ENCODE peak calls at places on chromosomes 3 and 15, in nine cellular contexts. One of them, this sample, is unnamed.

GRCh38 chr3:194573680-194574437 is 59.4 kb downstream of the TMEM44 start:
- DNase-seq in left ventricle myocardium inferior: no peak
- DNase-seq in pancreas: no peak
- DNase-seq in thoracic aorta: no peak
- DNase-seq in Peyer's patch: no peak
- DNase-seq in right lobe of liver: no peak
- DNase-seq in A549: peak
- DNase-seq in hepatocyte: peak
- DNase-seq in esophagus squamous epithelium: no peak
- DNase-seq in this sample: no peak

GRCh38 chr15:99998661-99999101 is 265.4 kb upstream of the LYSMD4 start:
- DNase-seq in left ventricle myocardium inferior: no peak
- DNase-seq in pancreas: no peak
- DNase-seq in thoracic aorta: no peak
- DNase-seq in Peyer's patch: no peak
- DNase-seq in right lobe of liver: no peak
- DNase-seq in A549: no peak
- DNase-seq in hepatocyte: no peak
- DNase-seq in esophagus squamous epithelium: no peak
- DNase-seq in this sample: no peak

GRCh38 chr15:79065744-79066376 is 24.7 kb downstream of the RASGRF1 start:
- DNase-seq in left ventricle myocardium inferior: no peak
- DNase-seq in pancreas: no peak
- DNase-seq in thoracic aorta: no peak
- DNase-seq in Peyer's patch: no peak
- DNase-seq in right lobe of liver: no peak
- DNase-seq in A549: no peak
- DNase-seq in hepatocyte: no peak
- DNase-seq in esophagus squamous epithelium: no peak
- DNase-seq in this sample: no peak

GRCh38 chr15:79644091-79644490 is 212.0 kb downstream of the MINAR1 start:
- DNase-seq in left ventricle myocardium inferior: no peak
- DNase-seq in pancreas: no peak
- DNase-seq in thoracic aorta: no peak
- DNase-seq in Peyer's patch: no peak
- DNase-seq in right lobe of liver: no peak
- DNase-seq in A549: peak
- DNase-seq in hepatocyte: no peak
- DNase-seq in esophagus squamous epithelium: no peak
- DNase-seq in this sample: no peak

GRCh38 chr3:53821631-53822068 is 24.6 kb downstream of the CHDH start:
- DNase-seq in left ventricle myocardium inferior: no peak
- DNase-seq in pancreas: no peak
- DNase-seq in thoracic aorta: no peak
- DNase-seq in Peyer's patch: no peak
- DNase-seq in right lobe of liver: peak
- DNase-seq in A549: no peak
- DNase-seq in hepatocyte: no peak
- DNase-seq in esophagus squamous epithelium: no peak
- DNase-seq in this sample: peak

GRCh38 chr3:100402150-100402706 is 889 bp downstream of the LNP1 start:
- DNase-seq in left ventricle myocardium inferior: no peak
- DNase-seq in pancreas: no peak
- DNase-seq in thoracic aorta: no peak
- DNase-seq in Peyer's patch: no peak
- DNase-seq in right lobe of liver: no peak
- DNase-seq in A549: no peak
- DNase-seq in hepatocyte: peak
- DNase-seq in esophagus squamous epithelium: no peak
- DNase-seq in this sample: no peak

GRCh38 chr3:130543322-130543721 is 26.3 kb downstream of the COL6A6 start:
- DNase-seq in left ventricle myocardium inferior: no peak
- DNase-seq in pancreas: no peak
- DNase-seq in thoracic aorta: no peak
- DNase-seq in Peyer's patch: no peak
- DNase-seq in right lobe of liver: no peak
- DNase-seq in A549: no peak
- DNase-seq in hepatocyte: no peak
- DNase-seq in esophagus squamous epithelium: no peak
- DNase-seq in this sample: no peak

GRCh38 chr3:49634736-49635135 is 39.4 kb upstream of the APEH start:
- DNase-seq in left ventricle myocardium inferior: no peak
- DNase-seq in pancreas: no peak
- DNase-seq in thoracic aorta: no peak
- DNase-seq in Peyer's patch: no peak
- DNase-seq in right lobe of liver: no peak
- DNase-seq in A549: no peak
- DNase-seq in hepatocyte: no peak
- DNase-seq in esophagus squamous epithelium: no peak
- DNase-seq in this sample: no peak

GRCh38 chr3:13548696-13549512 is at the start of gene FBLN2:
- DNase-seq in left ventricle myocardium inferior: peak
- DNase-seq in pancreas: no peak
- DNase-seq in thoracic aorta: no peak
- DNase-seq in Peyer's patch: no peak
- DNase-seq in right lobe of liver: no peak
- DNase-seq in A549: no peak
- DNase-seq in hepatocyte: peak
- DNase-seq in esophagus squamous epithelium: no peak
- DNase-seq in this sample: no peak

GRCh38 chr15:73240864-73241499 is 127.8 kb downstream of the HCN4 start:
- DNase-seq in left ventricle myocardium inferior: peak
- DNase-seq in pancreas: peak
- DNase-seq in thoracic aorta: peak
- DNase-seq in Peyer's patch: no peak
- DNase-seq in right lobe of liver: peak
- DNase-seq in A549: peak
- DNase-seq in hepatocyte: peak
- DNase-seq in esophagus squamous epithelium: no peak
- DNase-seq in this sample: no peak

GRCh38 chr3:124137264-124137663 is 145.3 kb upstream of the ROPN1 start:
- DNase-seq in left ventricle myocardium inferior: no peak
- DNase-seq in pancreas: no peak
- DNase-seq in thoracic aorta: no peak
- DNase-seq in Peyer's patch: no peak
- DNase-seq in right lobe of liver: no peak
- DNase-seq in A549: no peak
- DNase-seq in hepatocyte: no peak
- DNase-seq in esophagus squamous epithelium: no peak
- DNase-seq in this sample: no peak

GRCh38 chr15:63350178-63350621 is 31.4 kb downstream of the CA12 start:
- DNase-seq in left ventricle myocardium inferior: peak
- DNase-seq in pancreas: peak
- DNase-seq in thoracic aorta: no peak
- DNase-seq in Peyer's patch: no peak
- DNase-seq in right lobe of liver: no peak
- DNase-seq in A549: no peak
- DNase-seq in hepatocyte: no peak
- DNase-seq in esophagus squamous epithelium: no peak
- DNase-seq in this sample: no peak

GRCh38 chr15:73087121-73087520 is 34.9 kb downstream of the NEO1 start:
- DNase-seq in left ventricle myocardium inferior: no peak
- DNase-seq in pancreas: no peak
- DNase-seq in thoracic aorta: no peak
- DNase-seq in Peyer's patch: no peak
- DNase-seq in right lobe of liver: no peak
- DNase-seq in A549: no peak
- DNase-seq in hepatocyte: no peak
- DNase-seq in esophagus squamous epithelium: no peak
- DNase-seq in this sample: no peak

GRCh38 chr3:139297588-139298311 is 46.1 kb upstream of the MRPS22 start:
- DNase-seq in left ventricle myocardium inferior: no peak
- DNase-seq in pancreas: no peak
- DNase-seq in thoracic aorta: no peak
- DNase-seq in Peyer's patch: no peak
- DNase-seq in right lobe of liver: peak
- DNase-seq in A549: no peak
- DNase-seq in hepatocyte: no peak
- DNase-seq in esophagus squamous epithelium: no peak
- DNase-seq in this sample: no peak

GRCh38 chr3:17585561-17586325 is 156.7 kb downstream of the TBC1D5 start:
- DNase-seq in left ventricle myocardium inferior: no peak
- DNase-seq in pancreas: no peak
- DNase-seq in thoracic aorta: no peak
- DNase-seq in Peyer's patch: no peak
- DNase-seq in right lobe of liver: no peak
- DNase-seq in A549: no peak
- DNase-seq in hepatocyte: no peak
- DNase-seq in esophagus squamous epithelium: no peak
- DNase-seq in this sample: no peak

GRCh38 chr15:60964527-60964926 is 264.6 kb downstream of the RORA start:
- DNase-seq in left ventricle myocardium inferior: no peak
- DNase-seq in pancreas: peak
- DNase-seq in thoracic aorta: no peak
- DNase-seq in Peyer's patch: no peak
- DNase-seq in right lobe of liver: no peak
- DNase-seq in A549: no peak
- DNase-seq in hepatocyte: no peak
- DNase-seq in esophagus squamous epithelium: no peak
- DNase-seq in this sample: no peak
- TF ChIP-seq CTCF in left ventricle myocardium inferior: no peak
- TF ChIP-seq CTCF in pancreas: no peak
- TF ChIP-seq CTCF in thoracic aorta: no peak
- TF ChIP-seq CTCF in Peyer's patch: no peak
- TF ChIP-seq CTCF in right lobe of liver: no peak
- TF ChIP-seq CTCF in A549: no peak
- TF ChIP-seq CTCF in hepatocyte: no peak
- TF ChIP-seq CTCF in esophagus squamous epithelium: no peak
- TF ChIP-seq CTCF in this sample: no peak

DNA sequence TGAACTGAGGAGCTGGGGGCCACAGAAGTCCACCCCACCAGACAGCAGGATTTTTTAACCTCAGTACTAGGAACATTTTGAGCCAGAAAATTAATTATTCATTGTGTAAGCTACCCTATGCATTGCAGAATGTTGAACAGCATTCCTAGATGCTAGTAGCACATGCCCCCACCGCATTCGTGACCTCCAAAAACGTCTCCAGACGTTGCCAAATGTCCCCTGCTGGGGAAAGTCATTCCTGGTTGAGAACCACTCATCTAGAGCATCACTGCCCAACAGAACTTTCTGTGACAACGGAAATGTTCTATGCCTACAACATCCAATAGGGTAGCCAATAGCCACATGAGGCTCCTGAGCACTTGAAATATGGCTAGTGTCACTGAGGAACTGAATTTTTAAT is 333.5 kb downstream of the FOXP1 start:
- DNase-seq in left ventricle myocardium inferior: no peak
- DNase-seq in pancreas: no peak
- DNase-seq in thoracic aorta: no peak
- DNase-seq in Peyer's patch: no peak
- DNase-seq in right lobe of liver: no peak
- DNase-seq in A549: no peak
- DNase-seq in hepatocyte: no peak
- DNase-seq in esophagus squamous epithelium: no peak
- DNase-seq in this sample: no peak
- H3K27ac ChIP-seq in left ventricle myocardium inferior: peak
- H3K27ac ChIP-seq in pancreas: no peak
- H3K27ac ChIP-seq in thoracic aorta: peak
- H3K27ac ChIP-seq in Peyer's patch: no peak
- H3K27ac ChIP-seq in right lobe of liver: no peak
- H3K27ac ChIP-seq in A549: peak
- H3K27ac ChIP-seq in hepatocyte: no peak
- H3K27ac ChIP-seq in esophagus squamous epithelium: no peak
- H3K27ac ChIP-seq in this sample: no peak

GRCh38 chr3:140703496-140703895 is 25.6 kb downstream of the TRIM42 start:
- DNase-seq in left ventricle myocardium inferior: no peak
- DNase-seq in pancreas: no peak
- DNase-seq in thoracic aorta: no peak
- DNase-seq in Peyer's patch: no peak
- DNase-seq in right lobe of liver: no peak
- DNase-seq in A549: no peak
- DNase-seq in hepatocyte: no peak
- DNase-seq in esophagus squamous epithelium: no peak
- DNase-seq in this sample: no peak
- TF ChIP-seq CTCF in left ventricle myocardium inferior: no peak
- TF ChIP-seq CTCF in pancreas: no peak
- TF ChIP-seq CTCF in thoracic aorta: no peak
- TF ChIP-seq CTCF in Peyer's patch: no peak
- TF ChIP-seq CTCF in right lobe of liver: no peak
- TF ChIP-seq CTCF in A549: no peak
- TF ChIP-seq CTCF in hepatocyte: no peak
- TF ChIP-seq CTCF in esophagus squamous epithelium: no peak
- TF ChIP-seq CTCF in this sample: no peak

DNA sequence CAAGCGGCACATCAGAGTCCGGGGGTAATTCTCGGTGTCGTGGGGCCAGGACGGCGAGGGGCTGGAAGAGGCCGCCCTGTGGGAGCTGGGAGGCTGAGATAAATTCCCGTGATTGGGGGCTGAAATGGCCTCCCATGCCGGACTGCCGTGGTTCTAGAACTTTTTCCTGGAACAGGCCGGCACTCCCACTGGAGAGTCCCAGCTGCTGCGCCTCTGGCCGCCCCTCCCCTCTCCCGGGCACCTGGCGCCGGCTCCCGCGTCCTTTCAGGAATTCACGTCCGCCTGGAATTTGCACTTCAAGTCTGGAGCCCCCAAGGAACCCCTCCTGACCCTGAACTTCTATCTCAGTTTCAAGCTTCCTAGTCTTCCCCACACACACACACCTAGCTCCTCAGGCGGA is 10.8 kb upstream of the LRRC2 start:
- DNase-seq in left ventricle myocardium inferior: no peak
- DNase-seq in pancreas: no peak
- DNase-seq in thoracic aorta: no peak
- DNase-seq in Peyer's patch: no peak
- DNase-seq in right lobe of liver: no peak
- DNase-seq in A549: no peak
- DNase-seq in hepatocyte: peak
- DNase-seq in esophagus squamous epithelium: no peak
- DNase-seq in this sample: no peak
- H3K27ac ChIP-seq in left ventricle myocardium inferior: no peak
- H3K27ac ChIP-seq in pancreas: no peak
- H3K27ac ChIP-seq in thoracic aorta: no peak
- H3K27ac ChIP-seq in Peyer's patch: no peak
- H3K27ac ChIP-seq in right lobe of liver: no peak
- H3K27ac ChIP-seq in A549: no peak
- H3K27ac ChIP-seq in hepatocyte: no peak
- H3K27ac ChIP-seq in esophagus squamous epithelium: no peak
- H3K27ac ChIP-seq in this sample: no peak

DNA sequence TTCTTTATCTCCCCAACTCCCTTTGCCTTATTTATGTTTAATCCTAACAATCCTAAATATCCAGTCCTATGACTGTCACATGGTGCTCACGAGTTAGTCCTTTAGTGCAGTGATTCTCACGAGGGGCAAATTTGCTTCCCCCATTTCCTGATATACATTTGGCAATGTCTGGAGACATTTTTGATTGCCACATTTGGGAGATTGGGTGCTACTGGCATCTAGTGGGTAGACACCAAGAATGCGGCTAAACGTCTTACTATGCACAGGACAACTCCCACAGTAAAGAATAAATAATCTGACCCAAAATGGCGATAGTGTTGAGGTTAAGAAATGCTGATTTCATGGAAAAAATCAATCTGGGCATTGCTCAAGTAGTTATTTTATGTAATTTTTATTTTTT is 466.5 kb downstream of the ROBO2 start:
- DNase-seq in left ventricle myocardium inferior: no peak
- DNase-seq in pancreas: no peak
- DNase-seq in thoracic aorta: no peak
- DNase-seq in Peyer's patch: no peak
- DNase-seq in right lobe of liver: no peak
- DNase-seq in A549: no peak
- DNase-seq in hepatocyte: no peak
- DNase-seq in esophagus squamous epithelium: no peak
- DNase-seq in this sample: no peak
- TF ChIP-seq CTCF in left ventricle myocardium inferior: no peak
- TF ChIP-seq CTCF in pancreas: no peak
- TF ChIP-seq CTCF in thoracic aorta: no peak
- TF ChIP-seq CTCF in Peyer's patch: no peak
- TF ChIP-seq CTCF in right lobe of liver: no peak
- TF ChIP-seq CTCF in A549: no peak
- TF ChIP-seq CTCF in hepatocyte: no peak
- TF ChIP-seq CTCF in esophagus squamous epithelium: no peak
- TF ChIP-seq CTCF in this sample: no peak

GRCh38 chr15:69555080-69555479 is 102.5 kb downstream of the RPLP1 start:
- DNase-seq in left ventricle myocardium inferior: no peak
- DNase-seq in pancreas: no peak
- DNase-seq in thoracic aorta: no peak
- DNase-seq in Peyer's patch: no peak
- DNase-seq in right lobe of liver: no peak
- DNase-seq in A549: no peak
- DNase-seq in hepatocyte: no peak
- DNase-seq in esophagus squamous epithelium: no peak
- DNase-seq in this sample: no peak
- H3K27ac ChIP-seq in left ventricle myocardium inferior: no peak
- H3K27ac ChIP-seq in pancreas: no peak
- H3K27ac ChIP-seq in thoracic aorta: no peak
- H3K27ac ChIP-seq in Peyer's patch: no peak
- H3K27ac ChIP-seq in right lobe of liver: peak
- H3K27ac ChIP-seq in A549: peak
- H3K27ac ChIP-seq in hepatocyte: no peak
- H3K27ac ChIP-seq in esophagus squamous epithelium: no peak
- H3K27ac ChIP-seq in this sample: no peak